ENCODE peak calls at places on chromosome 20, in four cellular contexts. One of them, this sample, is unnamed.

GRCh38 chr20:38152175-38153010 is 12.7 kb downstream of the TGM2 start:
- DNase-seq in stimulated activated CD4-positive, alpha-beta T cell treated with anti-CD3 and anti-CD28 coated beads, Interleukin-1b, Interleukin-23, amount 100 ng/mL, for 48 hours: peak; percentile 21
- DNase-seq in NCI-H460: no peak
- DNase-seq in GM06990: peak; percentile 55
- DNase-seq in this sample: no peak

GRCh38 chr20:60862601-60863000 is 389.5 kb upstream of the CDH4 start:
- DNase-seq in stimulated activated CD4-positive, alpha-beta T cell treated with anti-CD3 and anti-CD28 coated beads, Interleukin-1b, Interleukin-23, amount 100 ng/mL, for 48 hours: no peak
- DNase-seq in NCI-H460: no peak
- DNase-seq in GM06990: no peak
- DNase-seq in this sample: no peak

GRCh38 chr20:4774209-4774608 is 52.5 kb downstream of the PRND start:
- DNase-seq in stimulated activated CD4-positive, alpha-beta T cell treated with anti-CD3 and anti-CD28 coated beads, Interleukin-1b, Interleukin-23, amount 100 ng/mL, for 48 hours: no peak
- DNase-seq in NCI-H460: no peak
- DNase-seq in GM06990: no peak
- DNase-seq in this sample: no peak

GRCh38 chr20:8156603-8157079 is 24.6 kb downstream of the PLCB1 start:
- DNase-seq in stimulated activated CD4-positive, alpha-beta T cell treated with anti-CD3 and anti-CD28 coated beads, Interleukin-1b, Interleukin-23, amount 100 ng/mL, for 48 hours: no peak
- DNase-seq in NCI-H460: no peak
- DNase-seq in GM06990: peak; percentile 35
- DNase-seq in this sample: no peak

GRCh38 chr20:8005575-8006366 is 13.8 kb downstream of the TMX4 start:
- DNase-seq in stimulated activated CD4-positive, alpha-beta T cell treated with anti-CD3 and anti-CD28 coated beads, Interleukin-1b, Interleukin-23, amount 100 ng/mL, for 48 hours: no peak
- DNase-seq in NCI-H460: no peak
- DNase-seq in GM06990: no peak
- DNase-seq in this sample: no peak

GRCh38 chr20:17735206-17735804 is 35.5 kb downstream of the BANF2 start:
- DNase-seq in stimulated activated CD4-positive, alpha-beta T cell treated with anti-CD3 and anti-CD28 coated beads, Interleukin-1b, Interleukin-23, amount 100 ng/mL, for 48 hours: no peak
- DNase-seq in NCI-H460: no peak
- DNase-seq in GM06990: no peak
- DNase-seq in this sample: no peak

GRCh38 chr20:7375905-7376304 is 564.4 kb downstream of the HAO1 start:
- DNase-seq in stimulated activated CD4-positive, alpha-beta T cell treated with anti-CD3 and anti-CD28 coated beads, Interleukin-1b, Interleukin-23, amount 100 ng/mL, for 48 hours: no peak
- DNase-seq in NCI-H460: peak; percentile 12
- DNase-seq in GM06990: no peak
- DNase-seq in this sample: no peak

GRCh38 chr20:25230177-25230831 is 17.6 kb upstream of the PYGB start:
- DNase-seq in stimulated activated CD4-positive, alpha-beta T cell treated with anti-CD3 and anti-CD28 coated beads, Interleukin-1b, Interleukin-23, amount 100 ng/mL, for 48 hours: no peak
- DNase-seq in NCI-H460: no peak
- DNase-seq in GM06990: no peak
- DNase-seq in this sample: no peak

GRCh38 chr20:10225439-10226080 is 6.9 kb downstream of the SNAP25 start:
- DNase-seq in stimulated activated CD4-positive, alpha-beta T cell treated with anti-CD3 and anti-CD28 coated beads, Interleukin-1b, Interleukin-23, amount 100 ng/mL, for 48 hours: no peak
- DNase-seq in NCI-H460: no peak
- DNase-seq in GM06990: no peak
- DNase-seq in this sample: no peak

GRCh38 chr20:34546751-34547181 is 11.8 kb upstream of the MAP1LC3A start:
- DNase-seq in stimulated activated CD4-positive, alpha-beta T cell treated with anti-CD3 and anti-CD28 coated beads, Interleukin-1b, Interleukin-23, amount 100 ng/mL, for 48 hours: no peak
- DNase-seq in NCI-H460: no peak
- DNase-seq in GM06990: no peak
- DNase-seq in this sample: no peak

GRCh38 chr20:14860410-14860814 is 523.0 kb upstream of the FLRT3 start:
- DNase-seq in stimulated activated CD4-positive, alpha-beta T cell treated with anti-CD3 and anti-CD28 coated beads, Interleukin-1b, Interleukin-23, amount 100 ng/mL, for 48 hours: no peak
- DNase-seq in NCI-H460: no peak
- DNase-seq in GM06990: no peak
- DNase-seq in this sample: no peak

GRCh38 chr20:61953789-61954125 is 111.9 kb downstream of the TAF4 start:
- DNase-seq in stimulated activated CD4-positive, alpha-beta T cell treated with anti-CD3 and anti-CD28 coated beads, Interleukin-1b, Interleukin-23, amount 100 ng/mL, for 48 hours: no peak
- DNase-seq in NCI-H460: no peak
- DNase-seq in GM06990: no peak
- DNase-seq in this sample: no peak

GRCh38 chr20:35344354-35344837 is 52.2 kb upstream of the FAM83C start:
- DNase-seq in stimulated activated CD4-positive, alpha-beta T cell treated with anti-CD3 and anti-CD28 coated beads, Interleukin-1b, Interleukin-23, amount 100 ng/mL, for 48 hours: no peak
- DNase-seq in NCI-H460: peak; percentile 12
- DNase-seq in GM06990: no peak
- DNase-seq in this sample: no peak

GRCh38 chr20:56454754-56455153 is 13.7 kb upstream of the RTF2 start:
- DNase-seq in stimulated activated CD4-positive, alpha-beta T cell treated with anti-CD3 and anti-CD28 coated beads, Interleukin-1b, Interleukin-23, amount 100 ng/mL, for 48 hours: peak; percentile 17
- DNase-seq in NCI-H460: no peak
- DNase-seq in GM06990: no peak
- DNase-seq in this sample: no peak

GRCh38 chr20:48630342-48631075 is 197.3 kb downstream of the PREX1 start:
- DNase-seq in stimulated activated CD4-positive, alpha-beta T cell treated with anti-CD3 and anti-CD28 coated beads, Interleukin-1b, Interleukin-23, amount 100 ng/mL, for 48 hours: no peak
- DNase-seq in NCI-H460: no peak
- DNase-seq in GM06990: no peak
- DNase-seq in this sample: no peak

GRCh38 chr20:4160761-4161305 is 145.5 kb upstream of the RNF24 start:
- DNase-seq in stimulated activated CD4-positive, alpha-beta T cell treated with anti-CD3 and anti-CD28 coated beads, Interleukin-1b, Interleukin-23, amount 100 ng/mL, for 48 hours: peak; percentile 66
- DNase-seq in NCI-H460: no peak
- DNase-seq in GM06990: no peak
- DNase-seq in this sample: peak; percentile 58

GRCh38 chr20:60040471-60041162 is 82.4 kb downstream of the CDH26 start:
- DNase-seq in stimulated activated CD4-positive, alpha-beta T cell treated with anti-CD3 and anti-CD28 coated beads, Interleukin-1b, Interleukin-23, amount 100 ng/mL, for 48 hours: no peak
- DNase-seq in NCI-H460: no peak
- DNase-seq in GM06990: no peak
- DNase-seq in this sample: no peak

GRCh38 chr20:63056236-63057132 is 49.7 kb upstream of the BHLHE23 start:
- DNase-seq in stimulated activated CD4-positive, alpha-beta T cell treated with anti-CD3 and anti-CD28 coated beads, Interleukin-1b, Interleukin-23, amount 100 ng/mL, for 48 hours: peak; percentile 44
- DNase-seq in NCI-H460: no peak
- DNase-seq in GM06990: no peak
- DNase-seq in this sample: peak; percentile 77

GRCh38 chr20:20446613-20447012 is 78.7 kb downstream of the INSM1 start:
- DNase-seq in stimulated activated CD4-positive, alpha-beta T cell treated with anti-CD3 and anti-CD28 coated beads, Interleukin-1b, Interleukin-23, amount 100 ng/mL, for 48 hours: no peak
- DNase-seq in NCI-H460: no peak
- DNase-seq in GM06990: no peak
- DNase-seq in this sample: no peak

GRCh38 chr20:22248052-22248667 is 336.2 kb downstream of the FOXA2 start:
- DNase-seq in stimulated activated CD4-positive, alpha-beta T cell treated with anti-CD3 and anti-CD28 coated beads, Interleukin-1b, Interleukin-23, amount 100 ng/mL, for 48 hours: no peak
- DNase-seq in NCI-H460: no peak
- DNase-seq in GM06990: no peak
- DNase-seq in this sample: no peak

GRCh38 chr20:4230651-4231050 is 215.3 kb upstream of the RNF24 start:
- DNase-seq in stimulated activated CD4-positive, alpha-beta T cell treated with anti-CD3 and anti-CD28 coated beads, Interleukin-1b, Interleukin-23, amount 100 ng/mL, for 48 hours: no peak
- DNase-seq in NCI-H460: no peak
- DNase-seq in GM06990: no peak
- DNase-seq in this sample: no peak

GRCh38 chr20:12891643-12892042 is 117.1 kb upstream of the SPTLC3 start:
- DNase-seq in stimulated activated CD4-positive, alpha-beta T cell treated with anti-CD3 and anti-CD28 coated beads, Interleukin-1b, Interleukin-23, amount 100 ng/mL, for 48 hours: no peak
- DNase-seq in NCI-H460: no peak
- DNase-seq in GM06990: no peak
- DNase-seq in this sample: no peak

GRCh38 chr20:38951611-38952010 is 10.5 kb upstream of the DHX35 start:
- DNase-seq in stimulated activated CD4-positive, alpha-beta T cell treated with anti-CD3 and anti-CD28 coated beads, Interleukin-1b, Interleukin-23, amount 100 ng/mL, for 48 hours: no peak
- DNase-seq in NCI-H460: no peak
- DNase-seq in GM06990: no peak
- DNase-seq in this sample: no peak

This sample was measured in mesothelial cell of epicardium.